ENCODE peak calls at places on chromosomes 5 and 9, in four cellular contexts. R is esophagus squamous epithelium, A is D341Med, V is upper lobe of left lung. O is an unnamed sample.

GRCh38 chr5:33936004-33936380 is 194 bp upstream of the RXFP3 start:
- DNase-seq in A (peak; percentile 77), R (no peak), V (peak; percentile 92), O (peak; percentile 88)

GRCh38 chr5:174737335-174737734 is 13.0 kb downstream of the MSX2 start:
- DNase-seq in V (no peak), R (no peak), A (no peak), O (no peak)

GRCh38 chr5:151925396-151925750 is 722 bp upstream of the GLRA1 start:
- DNase-seq in V (no peak), R (no peak), A (peak; percentile 54), O (peak; percentile 77)

GRCh38 chr9:136831002-136831719 is 11.1 kb upstream of the AJM1 start:
- DNase-seq in R (no peak), V (peak; percentile 54), A (no peak), O (no peak)

GRCh38 chr5:55320571-55320970 is 12.8 kb downstream of the MTREX start:
- DNase-seq in V (no peak), A (no peak), R (no peak), O (no peak)

GRCh38 chr9:128689293-128689770 is 310 bp downstream of the SET start:
- DNase-seq in R (no peak), A (peak; percentile 74), V (no peak), O (no peak)

GRCh38 chr5:96528816-96529474 is 95.9 kb upstream of the PCSK1 start:
- DNase-seq in V (no peak), R (no peak), A (no peak), O (no peak)

GRCh38 chr9:117411547-117411946 is 3.3 kb downstream of the ASTN2 start:
- DNase-seq in R (no peak), V (no peak), A (peak; percentile 63), O (peak; percentile 74)

GRCh38 chr5:35003018-35003957 is 44.5 kb downstream of the AGXT2 start:
- DNase-seq in V (peak; percentile 24), R (no peak), A (peak; percentile 78), O (peak; percentile 72)

GRCh38 chr9:129484325-129485000 is 136.4 kb downstream of the C9orf50 start:
- DNase-seq in R (no peak), A (no peak), V (no peak), O (no peak)

GRCh38 chr9:79581794-79582193 is 10.0 kb downstream of the TLE4 start:
- DNase-seq in R (no peak), V (no peak), A (no peak), O (no peak)

GRCh38 chr9:128163523-128164331 is 3.7 kb downstream of the BBLN start:
- DNase-seq in A (no peak), R (no peak), V (peak; percentile 58), O (no peak)

GRCh38 chr5:370959-371810 is 49.7 kb downstream of the AHRR start:
- DNase-seq in V (no peak), A (peak; percentile 59), R (no peak), O (no peak)

GRCh38 chr5:120449501-120449900 is 14.6 kb upstream of the PRR16 start:
- DNase-seq in V (no peak), A (no peak), R (no peak), O (no peak)

GRCh38 chr5:141570655-141571054 is 48.1 kb downstream of the DIAPH1 start:
- DNase-seq in V (no peak), R (no peak), A (no peak), O (no peak)

O was measured in NCI-H524.